ENCODE peak calls at places on chromosomes 3 and 15, in nine cellular contexts. One of them, this sample, is unnamed.

GRCh38 chr3:152961323-152961722 is 126.4 kb downstream of the P2RY1 start:
- DNase-seq in H9: no peak
- DNase-seq in GM23248: peak
- DNase-seq in DND-41: no peak
- DNase-seq in endothelial cell of umbilical vein: peak
- DNase-seq in neuronal stem cell: no peak
- DNase-seq in kidney: no peak
- DNase-seq in endodermal cell: no peak
- DNase-seq in IMR-90: peak
- DNase-seq in this sample: peak

GRCh38 chr3:24615177-24615576 is 120.5 kb upstream of the THRB start:
- DNase-seq in kidney: no peak
- DNase-seq in endodermal cell: no peak
- DNase-seq in neuronal stem cell: no peak
- DNase-seq in endothelial cell of umbilical vein: no peak
- DNase-seq in DND-41: no peak
- DNase-seq in GM23248: no peak
- DNase-seq in H9: no peak
- DNase-seq in IMR-90: no peak
- DNase-seq in this sample: no peak

GRCh38 chr3:113354307-113354706 is 87.0 kb downstream of the CFAP44 start:
- DNase-seq in GM23248: peak
- DNase-seq in endodermal cell: no peak
- DNase-seq in DND-41: no peak
- DNase-seq in endothelial cell of umbilical vein: no peak
- DNase-seq in neuronal stem cell: no peak
- DNase-seq in IMR-90: no peak
- DNase-seq in H9: no peak
- DNase-seq in kidney: no peak
- DNase-seq in this sample: no peak

GRCh38 chr3:133437391-133438093 is 37.7 kb downstream of the BFSP2 start:
- DNase-seq in endodermal cell: no peak
- DNase-seq in neuronal stem cell: no peak
- DNase-seq in IMR-90: peak
- DNase-seq in DND-41: no peak
- DNase-seq in H9: no peak
- DNase-seq in endothelial cell of umbilical vein: peak
- DNase-seq in GM23248: peak
- DNase-seq in kidney: no peak
- DNase-seq in this sample: no peak

GRCh38 chr3:52256622-52257021 is 11.1 kb downstream of the PPM1M start:
- DNase-seq in IMR-90: no peak
- DNase-seq in endothelial cell of umbilical vein: no peak
- DNase-seq in kidney: no peak
- DNase-seq in neuronal stem cell: no peak
- DNase-seq in endodermal cell: no peak
- DNase-seq in DND-41: no peak
- DNase-seq in GM23248: no peak
- DNase-seq in H9: no peak
- DNase-seq in this sample: no peak

GRCh38 chr15:92979011-92979701 is 79.0 kb downstream of the CHD2 start:
- DNase-seq in IMR-90: peak
- DNase-seq in endothelial cell of umbilical vein: no peak
- DNase-seq in DND-41: no peak
- DNase-seq in GM23248: peak
- DNase-seq in kidney: no peak
- DNase-seq in endodermal cell: no peak
- DNase-seq in H9: no peak
- DNase-seq in neuronal stem cell: no peak
- DNase-seq in this sample: no peak

GRCh38 chr3:188539631-188540194 is 385.8 kb downstream of the LPP start:
- DNase-seq in endodermal cell: no peak
- DNase-seq in kidney: no peak
- DNase-seq in H9: no peak
- DNase-seq in neuronal stem cell: no peak
- DNase-seq in IMR-90: no peak
- DNase-seq in GM23248: no peak
- DNase-seq in DND-41: no peak
- DNase-seq in endothelial cell of umbilical vein: no peak
- DNase-seq in this sample: no peak

GRCh38 chr3:113533534-113533892 is 1.2 kb downstream of the SIDT1 start:
- DNase-seq in endodermal cell: no peak
- DNase-seq in H9: no peak
- DNase-seq in kidney: no peak
- DNase-seq in endothelial cell of umbilical vein: no peak
- DNase-seq in neuronal stem cell: no peak
- DNase-seq in IMR-90: no peak
- DNase-seq in GM23248: peak
- DNase-seq in DND-41: peak
- DNase-seq in this sample: no peak

GRCh38 chr3:177441281-177441812 is 244.1 kb upstream of the TBL1XR1 start:
- DNase-seq in kidney: no peak
- DNase-seq in H9: no peak
- DNase-seq in endothelial cell of umbilical vein: no peak
- DNase-seq in neuronal stem cell: no peak
- DNase-seq in IMR-90: no peak
- DNase-seq in GM23248: peak
- DNase-seq in DND-41: no peak
- DNase-seq in endodermal cell: no peak
- DNase-seq in this sample: no peak

GRCh38 chr3:105970283-105970682 is 101.5 kb upstream of the CBLB start:
- DNase-seq in H9: no peak
- DNase-seq in DND-41: peak
- DNase-seq in IMR-90: peak
- DNase-seq in endodermal cell: no peak
- DNase-seq in GM23248: peak
- DNase-seq in endothelial cell of umbilical vein: no peak
- DNase-seq in kidney: no peak
- DNase-seq in neuronal stem cell: no peak
- DNase-seq in this sample: peak

GRCh38 chr15:80920271-80920699 is 69.3 kb downstream of the MESD start:
- DNase-seq in DND-41: peak
- DNase-seq in GM23248: no peak
- DNase-seq in neuronal stem cell: no peak
- DNase-seq in IMR-90: no peak
- DNase-seq in endothelial cell of umbilical vein: no peak
- DNase-seq in endodermal cell: no peak
- DNase-seq in H9: no peak
- DNase-seq in kidney: no peak
- DNase-seq in this sample: no peak

DNA sequence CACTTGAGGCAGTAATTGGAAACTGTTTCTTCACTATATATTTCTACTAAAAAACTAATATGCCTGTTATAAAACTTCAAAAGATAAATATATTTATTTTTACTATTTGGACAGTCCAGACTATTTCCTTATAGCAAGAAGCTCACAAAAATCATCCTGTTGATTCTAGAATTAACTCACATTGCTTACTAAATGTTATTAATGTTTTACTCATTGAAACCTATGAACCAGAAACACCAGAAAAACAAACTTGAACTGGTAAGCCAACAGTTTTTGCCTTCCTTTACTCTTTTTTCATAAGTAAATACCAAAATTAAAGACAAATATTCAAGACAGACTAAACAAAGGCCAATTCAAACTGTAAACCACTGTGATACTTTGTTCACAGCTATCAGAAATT is 26.4 kb downstream of the TOMM70 start:
- DNase-seq in kidney: no peak
- DNase-seq in endodermal cell: no peak
- DNase-seq in neuronal stem cell: no peak
- DNase-seq in H9: no peak
- DNase-seq in GM23248: no peak
- DNase-seq in endothelial cell of umbilical vein: no peak
- DNase-seq in IMR-90: no peak
- DNase-seq in DND-41: no peak
- DNase-seq in this sample: no peak
- H3K9ac ChIP-seq in kidney: no peak
- H3K9ac ChIP-seq in endodermal cell: no peak
- H3K9ac ChIP-seq in neuronal stem cell: no peak
- H3K9ac ChIP-seq in H9: no peak
- H3K9ac ChIP-seq in GM23248: no peak
- H3K9ac ChIP-seq in endothelial cell of umbilical vein: no peak
- H3K9ac ChIP-seq in IMR-90: no peak
- H3K9ac ChIP-seq in DND-41: no peak
- H3K9ac ChIP-seq in this sample: no peak

GRCh38 chr15:67098768-67099282 is 33.4 kb downstream of the SMAD3 start:
- DNase-seq in neuronal stem cell: no peak
- DNase-seq in DND-41: no peak
- DNase-seq in endothelial cell of umbilical vein: no peak
- DNase-seq in H9: no peak
- DNase-seq in endodermal cell: no peak
- DNase-seq in GM23248: peak
- DNase-seq in kidney: no peak
- DNase-seq in IMR-90: no peak
- DNase-seq in this sample: no peak

GRCh38 chr15:67100124-67100791 is 34.9 kb downstream of the SMAD3 start:
- DNase-seq in endothelial cell of umbilical vein: no peak
- DNase-seq in kidney: no peak
- DNase-seq in IMR-90: no peak
- DNase-seq in GM23248: no peak
- DNase-seq in endodermal cell: no peak
- DNase-seq in neuronal stem cell: no peak
- DNase-seq in H9: no peak
- DNase-seq in DND-41: no peak
- DNase-seq in this sample: no peak

GRCh38 chr15:67101981-67102929 is 36.9 kb downstream of the SMAD3 start:
- DNase-seq in endothelial cell of umbilical vein: peak
- DNase-seq in endodermal cell: no peak
- DNase-seq in IMR-90: peak
- DNase-seq in DND-41: no peak
- DNase-seq in H9: no peak
- DNase-seq in GM23248: peak
- DNase-seq in kidney: no peak
- DNase-seq in neuronal stem cell: no peak
- DNase-seq in this sample: peak

GRCh38 chr15:67103021-67103420 is 37.6 kb downstream of the SMAD3 start:
- DNase-seq in neuronal stem cell: no peak
- DNase-seq in DND-41: no peak
- DNase-seq in kidney: no peak
- DNase-seq in IMR-90: no peak
- DNase-seq in H9: no peak
- DNase-seq in GM23248: no peak
- DNase-seq in endothelial cell of umbilical vein: no peak
- DNase-seq in endodermal cell: no peak
- DNase-seq in this sample: no peak

DNA sequence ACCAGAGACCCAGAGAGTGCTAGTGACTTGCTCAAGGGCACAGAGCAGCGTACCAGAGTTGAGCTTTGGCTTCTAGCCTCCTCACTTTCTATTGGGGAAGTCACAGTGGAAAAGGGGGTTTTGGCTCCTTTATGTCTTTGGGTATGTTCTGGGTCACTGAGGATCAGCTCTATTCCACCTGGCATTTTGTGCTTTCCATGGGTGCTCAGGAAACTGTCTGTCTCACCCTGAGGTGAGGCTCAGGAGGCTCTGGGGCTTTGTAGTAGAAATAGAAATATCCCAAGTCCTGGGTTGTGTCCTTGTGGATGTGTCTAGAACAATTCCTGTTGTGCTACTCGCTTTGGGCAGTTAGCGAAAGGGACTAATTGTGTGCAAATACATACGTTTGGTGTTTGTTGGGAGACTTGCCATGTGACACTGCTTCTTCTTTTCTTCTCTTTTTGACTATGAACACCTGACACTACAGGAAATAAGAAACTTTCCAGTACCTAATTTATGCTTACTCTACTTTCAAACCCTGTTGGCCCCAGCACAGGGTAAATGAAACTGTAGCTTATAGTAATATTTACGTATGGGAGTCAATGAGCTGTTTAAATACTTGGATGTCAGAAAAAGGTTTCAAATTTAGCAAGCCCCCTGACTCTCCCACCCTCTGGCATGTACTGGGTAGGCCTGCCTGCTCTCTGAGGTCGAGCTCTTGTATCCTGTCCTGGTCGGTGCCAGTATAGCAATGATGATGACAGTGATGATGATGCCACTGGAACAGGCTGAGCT is 35.6 kb downstream of the SMAD3 start:
- DNase-seq in GM23248: no peak
- DNase-seq in H9: no peak
- DNase-seq in endodermal cell: no peak
- DNase-seq in DND-41: no peak
- DNase-seq in kidney: no peak
- DNase-seq in endothelial cell of umbilical vein: no peak
- DNase-seq in neuronal stem cell: no peak
- DNase-seq in IMR-90: no peak
- DNase-seq in this sample: no peak
- H3K9ac ChIP-seq in GM23248: no peak
- H3K9ac ChIP-seq in H9: no peak
- H3K9ac ChIP-seq in endodermal cell: no peak
- H3K9ac ChIP-seq in DND-41: no peak
- H3K9ac ChIP-seq in kidney: no peak
- H3K9ac ChIP-seq in endothelial cell of umbilical vein: no peak
- H3K9ac ChIP-seq in neuronal stem cell: no peak
- H3K9ac ChIP-seq in IMR-90: peak
- H3K9ac ChIP-seq in this sample: no peak

DNA sequence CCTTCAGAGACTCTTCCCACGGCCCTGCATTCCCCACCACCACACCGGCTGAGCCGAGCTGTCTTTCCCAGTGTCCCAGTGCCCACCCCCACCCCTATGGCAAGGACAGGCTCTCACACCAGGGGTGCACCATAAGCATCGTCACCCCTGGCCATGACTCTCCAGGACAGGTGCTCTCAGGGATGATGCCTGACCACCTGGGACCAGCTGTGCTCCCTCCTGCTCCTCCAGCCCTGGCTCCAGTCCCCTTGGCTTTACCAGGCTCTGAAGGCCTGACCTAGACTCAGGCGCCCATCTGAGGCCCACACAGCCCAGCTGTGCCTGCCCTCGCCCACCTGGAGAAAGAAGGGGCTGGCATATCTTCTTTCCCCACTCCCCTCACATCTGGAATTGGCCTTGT is 17.6 kb upstream of the SEMA3F start:
- DNase-seq in endothelial cell of umbilical vein: no peak
- DNase-seq in endodermal cell: no peak
- DNase-seq in IMR-90: no peak
- DNase-seq in GM23248: no peak
- DNase-seq in kidney: no peak
- DNase-seq in H9: no peak
- DNase-seq in neuronal stem cell: no peak
- DNase-seq in DND-41: no peak
- DNase-seq in this sample: no peak
- H3K9ac ChIP-seq in endothelial cell of umbilical vein: no peak
- H3K9ac ChIP-seq in endodermal cell: no peak
- H3K9ac ChIP-seq in IMR-90: no peak
- H3K9ac ChIP-seq in GM23248: no peak
- H3K9ac ChIP-seq in kidney: no peak
- H3K9ac ChIP-seq in H9: no peak
- H3K9ac ChIP-seq in neuronal stem cell: peak
- H3K9ac ChIP-seq in DND-41: no peak
- H3K9ac ChIP-seq in this sample: no peak

DNA sequence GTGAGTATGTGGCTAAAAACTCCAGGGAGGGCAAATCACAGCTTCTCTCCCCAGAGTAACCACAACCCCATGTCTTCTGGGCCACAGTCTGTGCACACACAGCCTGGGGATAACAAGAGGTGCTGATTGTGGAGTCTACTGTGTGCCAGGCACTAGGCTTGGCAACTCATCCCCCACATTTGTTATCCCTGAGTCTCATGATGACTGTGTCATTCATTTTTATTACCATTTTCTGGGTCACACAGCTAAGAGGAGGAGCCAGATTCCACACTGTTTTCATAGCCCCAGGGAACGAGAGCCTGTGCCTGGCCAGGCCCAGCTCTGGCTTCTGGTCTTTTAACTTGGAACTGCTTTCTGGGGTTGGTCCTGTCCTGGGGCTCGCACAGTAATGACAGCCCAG is 34.5 kb downstream of the ESYT3 start:
- DNase-seq in H9: peak
- DNase-seq in endodermal cell: no peak
- DNase-seq in GM23248: peak
- DNase-seq in DND-41: no peak
- DNase-seq in neuronal stem cell: no peak
- DNase-seq in IMR-90: no peak
- DNase-seq in endothelial cell of umbilical vein: no peak
- DNase-seq in kidney: peak
- DNase-seq in this sample: peak
- H3K9ac ChIP-seq in H9: no peak
- H3K9ac ChIP-seq in endodermal cell: no peak
- H3K9ac ChIP-seq in GM23248: no peak
- H3K9ac ChIP-seq in DND-41: no peak
- H3K9ac ChIP-seq in neuronal stem cell: no peak
- H3K9ac ChIP-seq in IMR-90: no peak
- H3K9ac ChIP-seq in endothelial cell of umbilical vein: no peak
- H3K9ac ChIP-seq in kidney: no peak
- H3K9ac ChIP-seq in this sample: no peak